ENCODE peak calls at places on chromosome 4, in nine cellular contexts. X is PC-3; Y is psoas muscle; W is A549; U is CD8-positive, alpha-beta T cell; R is heart right ventricle; S is left ventricle myocardium inferior; P is retinal pigment epithelial cell; J is AG04450. A is an unnamed sample.

GRCh38 chr4:147361726-147362125 is 119.2 kb upstream of the EDNRA start:
- DNase-seq in J (peak; percentile 64), P (peak; percentile 77), S (no peak), U (no peak), X (peak; percentile 76), Y (no peak), W (no peak), R (peak; percentile 41), A (peak; percentile 68)

GRCh38 chr4:136803430-136803829 is 728.9 kb downstream of the PCDH18 start:
- DNase-seq in W (no peak), U (no peak), R (no peak), X (no peak), J (no peak), Y (no peak), P (no peak), S (no peak), A (no peak)

GRCh38 chr4:151661873-151662272 is 98.9 kb downstream of the GATB start:
- DNase-seq in W (no peak), R (no peak), J (no peak), U (no peak), S (no peak), Y (no peak), X (no peak), P (no peak), A (no peak)

GRCh38 chr4:114378306-114378903 is 220.2 kb upstream of the UGT8 start:
- DNase-seq in S (no peak), R (no peak), P (no peak), U (no peak), J (peak; percentile 15), Y (no peak), W (no peak), X (peak; percentile 54), A (no peak)

GRCh38 chr4:48205092-48205491 is 64.5 kb downstream of the TEC start:
- DNase-seq in J (no peak), P (no peak), X (no peak), R (no peak), W (no peak), U (no peak), Y (no peak), S (no peak), A (no peak)

GRCh38 chr4:51894246-51894645 is 51.3 kb downstream of the DCUN1D4 start:
- DNase-seq in Y (no peak), X (peak; percentile 90), J (no peak), U (no peak), W (no peak), S (no peak), P (no peak), R (no peak), A (no peak)

GRCh38 chr4:41857225-41857624 is 78.0 kb upstream of the TMEM33 start:
- DNase-seq in S (no peak), X (no peak), R (no peak), W (no peak), Y (no peak), P (no peak), J (no peak), U (no peak), A (no peak)

GRCh38 chr4:52107336-52107735 is 56.2 kb downstream of the SPATA18 start:
- DNase-seq in X (peak; percentile 26), W (no peak), P (no peak), S (no peak), R (no peak), Y (no peak), J (no peak), U (no peak), A (no peak)

GRCh38 chr4:153789741-153790651 is 1.1 kb upstream of the SFRP2 start:
- DNase-seq in S (no peak), X (no peak), P (no peak), Y (no peak), J (no peak), R (no peak), W (no peak), U (no peak), A (no peak)

GRCh38 chr4:120683902-120684540 is 238.5 kb downstream of the PRDM5 start:
- DNase-seq in W (no peak), R (no peak), P (no peak), S (no peak), U (no peak), J (no peak), Y (no peak), X (no peak), A (peak; percentile 46)
- H3K4me3 ChIP-seq in W (no peak overlapping the region), R (no peak overlapping the region), P (no peak overlapping the region), S (no peak overlapping the region), U (no peak overlapping the region), J (no peak overlapping the region), Y (no peak overlapping the region), X (no peak overlapping the region), A (no peak overlapping the region)

GRCh38 chr4:107380836-107381438 is 339.1 kb downstream of the PAPSS1 start:
- DNase-seq in U (no peak), J (no peak), Y (no peak), P (no peak), S (no peak), R (no peak), X (no peak), W (no peak), A (no peak)
- TF ChIP-seq CTCF in U (no peak), J (no peak), Y (no peak), P (no peak), S (no peak), R (no peak), X (peak; percentile 40), W (no peak), A (no peak)

DNA sequence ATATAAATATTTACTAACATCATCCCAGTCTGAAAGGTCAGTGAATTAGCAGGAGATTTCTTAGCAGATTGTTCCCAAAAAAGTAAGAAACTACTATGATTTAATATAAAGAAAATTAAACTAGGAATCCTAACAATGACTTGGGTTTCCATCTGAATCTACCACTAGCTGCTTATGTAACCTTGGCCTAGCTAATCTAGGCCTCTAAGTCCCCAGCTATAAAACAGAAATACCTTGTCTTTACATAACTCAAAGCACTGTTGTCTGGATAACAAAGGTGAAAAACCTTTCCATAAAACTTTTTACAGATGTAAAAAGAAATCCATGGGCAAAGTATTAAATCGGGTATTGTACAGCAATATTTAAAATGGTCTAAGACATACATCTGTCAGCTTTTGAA is 3.0 kb downstream of the FBXL5 start:
- DNase-seq in S (no peak), R (no peak), U (no peak), X (no peak), J (no peak), W (no peak), P (no peak), Y (no peak), A (no peak)
- H3K4me3 ChIP-seq in S (peak overlapping the region; percentile 82), R (peak overlapping the region; percentile 85), U (no peak overlapping the region), X (peak overlapping the region; percentile 79), J (no peak overlapping the region), W (no peak overlapping the region), P (no peak overlapping the region), Y (peak overlapping the region; percentile 83), A (peak overlapping the region; percentile 74)

DNA sequence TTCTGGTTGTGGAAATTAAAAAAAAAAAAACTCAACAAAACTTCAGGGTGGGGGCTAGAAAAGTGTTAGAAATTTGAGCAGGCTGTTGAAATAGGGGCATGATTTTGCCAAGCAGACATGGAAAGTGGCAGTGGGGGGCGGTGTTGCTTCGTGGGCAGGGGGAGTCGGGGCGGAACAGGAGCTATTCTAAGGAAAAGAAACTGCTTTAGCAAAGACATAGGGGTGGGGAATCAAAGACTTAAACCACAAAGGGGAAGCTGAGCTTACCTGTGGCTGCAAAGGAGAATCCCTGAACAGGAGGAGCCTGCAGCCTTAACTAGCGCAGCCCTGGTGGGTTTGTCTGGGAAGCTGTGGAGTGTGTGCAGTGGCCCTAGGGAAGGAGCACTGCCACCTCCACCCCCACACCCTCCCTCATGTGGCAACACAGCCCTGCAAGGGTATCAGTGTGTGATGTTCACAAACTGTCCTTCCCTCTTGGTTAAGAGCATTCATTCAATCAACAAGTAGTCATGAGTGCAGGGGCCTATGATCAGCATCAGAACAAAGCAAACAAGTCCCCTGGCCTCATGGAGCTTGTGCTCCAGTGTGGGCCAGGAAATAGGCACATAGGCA is 20.5 kb downstream of the SEL1L3 start:
- DNase-seq in S (no peak), W (no peak), P (no peak), J (no peak), Y (no peak), X (no peak), R (no peak), U (peak; percentile 66), A (no peak)
- TF ChIP-seq CTCF in S (no peak), W (no peak), P (no peak), J (peak; percentile 12), Y (no peak), X (no peak), R (no peak), U (peak; percentile 24), A (peak; percentile 18)

GRCh38 chr4:94976371-94977011 is 218.7 kb downstream of the BMPR1B start:
- DNase-seq in U (no peak), R (no peak), X (peak; percentile 78), P (no peak), S (no peak), J (no peak), Y (no peak), W (peak; percentile 25), A (no peak)
- H3K4me3 ChIP-seq in U (no peak overlapping the region), R (no peak overlapping the region), X (no peak overlapping the region), P (no peak overlapping the region), S (no peak overlapping the region), J (no peak overlapping the region), Y (no peak overlapping the region), W (no peak overlapping the region), A (no peak overlapping the region)

GRCh38 chr4:7700665-7701064 is 239.0 kb downstream of the AFAP1 start:
- DNase-seq in X (no peak), S (no peak), W (no peak), U (no peak), J (no peak), R (no peak), P (no peak), Y (no peak), A (no peak)
- TF ChIP-seq CTCF in X (no peak), S (no peak), W (no peak), U (no peak), J (no peak), R (no peak), P (no peak), Y (no peak), A (no peak)